ENCODE peak calls at places on chromosomes 1 and 21, in six cellular contexts. One of them, this sample, is unnamed. For H3K27me3 and H3K36me3, the result is how much of the 10 kb centered on the place peaks cover.

GRCh38 chr1:67140460-67140859 is 5.7 kb upstream of the C1orf141 start:
- DNase-seq in psoas muscle: no peak
- DNase-seq in cardiac muscle cell: no peak
- DNase-seq in Peyer's patch: no peak
- DNase-seq in esophagus squamous epithelium: no peak
- DNase-seq in adrenal gland: no peak
- DNase-seq in this sample: no peak

GRCh38 chr1:38623529-38623928 is 236.0 kb downstream of the RRAGC start:
- DNase-seq in adrenal gland: no peak
- DNase-seq in psoas muscle: no peak
- DNase-seq in cardiac muscle cell: no peak
- DNase-seq in Peyer's patch: no peak
- DNase-seq in esophagus squamous epithelium: no peak
- DNase-seq in this sample: no peak

GRCh38 chr1:181936768-181937581 is 124.5 kb downstream of the ZNF648 start:
- DNase-seq in esophagus squamous epithelium: no peak
- DNase-seq in Peyer's patch: no peak
- DNase-seq in cardiac muscle cell: peak
- DNase-seq in adrenal gland: peak
- DNase-seq in psoas muscle: no peak
- DNase-seq in this sample: no peak

GRCh38 chr1:243801378-243801777 is 48.7 kb downstream of the AKT3 start:
- DNase-seq in psoas muscle: no peak
- DNase-seq in cardiac muscle cell: no peak
- DNase-seq in adrenal gland: no peak
- DNase-seq in esophagus squamous epithelium: no peak
- DNase-seq in Peyer's patch: no peak
- DNase-seq in this sample: no peak

GRCh38 chr1:65717815-65718454 is 74.8 kb upstream of the PDE4B start:
- DNase-seq in Peyer's patch: no peak
- DNase-seq in psoas muscle: no peak
- DNase-seq in cardiac muscle cell: no peak
- DNase-seq in esophagus squamous epithelium: no peak
- DNase-seq in adrenal gland: no peak
- DNase-seq in this sample: no peak

GRCh38 chr1:9482816-9483572 is 56.3 kb upstream of the SLC25A33 start:
- DNase-seq in cardiac muscle cell: peak
- DNase-seq in psoas muscle: no peak
- DNase-seq in esophagus squamous epithelium: no peak
- DNase-seq in adrenal gland: no peak
- DNase-seq in Peyer's patch: no peak
- DNase-seq in this sample: peak

GRCh38 chr1:20823879-20824278 is 36.8 kb upstream of the HP1BP3 start:
- DNase-seq in esophagus squamous epithelium: no peak
- DNase-seq in Peyer's patch: no peak
- DNase-seq in cardiac muscle cell: no peak
- DNase-seq in psoas muscle: no peak
- DNase-seq in adrenal gland: no peak
- DNase-seq in this sample: no peak

GRCh38 chr1:230128569-230129269 is 61.7 kb downstream of the GALNT2 start:
- DNase-seq in psoas muscle: no peak
- DNase-seq in adrenal gland: no peak
- DNase-seq in Peyer's patch: no peak
- DNase-seq in esophagus squamous epithelium: no peak
- DNase-seq in cardiac muscle cell: no peak
- DNase-seq in this sample: no peak

GRCh38 chr21:41112740-41113692 is 54.9 kb upstream of the BACE2 start:
- DNase-seq in cardiac muscle cell: peak
- DNase-seq in Peyer's patch: no peak
- DNase-seq in esophagus squamous epithelium: no peak
- DNase-seq in adrenal gland: no peak
- DNase-seq in psoas muscle: no peak
- DNase-seq in this sample: no peak

GRCh38 chr21:18677632-18678031 is 274.0 kb upstream of the TMPRSS15 start:
- DNase-seq in cardiac muscle cell: no peak
- DNase-seq in Peyer's patch: no peak
- DNase-seq in psoas muscle: no peak
- DNase-seq in esophagus squamous epithelium: no peak
- DNase-seq in adrenal gland: no peak
- DNase-seq in this sample: no peak

GRCh38 chr1:67347688-67348472 is 40.2 kb downstream of the IL12RB2 start:
- DNase-seq in esophagus squamous epithelium: no peak
- DNase-seq in psoas muscle: peak
- DNase-seq in adrenal gland: peak
- DNase-seq in Peyer's patch: no peak
- DNase-seq in cardiac muscle cell: peak
- DNase-seq in this sample: peak

GRCh38 chr1:1399870-1400575 is 888 bp upstream of the CCNL2 start:
- DNase-seq in esophagus squamous epithelium: no peak
- DNase-seq in adrenal gland: peak
- DNase-seq in cardiac muscle cell: no peak
- DNase-seq in Peyer's patch: no peak
- DNase-seq in psoas muscle: no peak
- DNase-seq in this sample: no peak

GRCh38 chr21:17003221-17003620 is 509.6 kb upstream of the CXADR start:
- DNase-seq in Peyer's patch: no peak
- DNase-seq in psoas muscle: no peak
- DNase-seq in esophagus squamous epithelium: no peak
- DNase-seq in cardiac muscle cell: no peak
- DNase-seq in adrenal gland: no peak
- DNase-seq in this sample: no peak

GRCh38 chr21:45479691-45480675 is 62.3 kb downstream of the SLC19A1 start:
- DNase-seq in cardiac muscle cell: no peak
- DNase-seq in Peyer's patch: no peak
- DNase-seq in adrenal gland: no peak
- DNase-seq in psoas muscle: peak
- DNase-seq in esophagus squamous epithelium: no peak
- DNase-seq in this sample: no peak

GRCh38 chr21:28767523-28767922 is 225.2 kb downstream of the LTN1 start:
- DNase-seq in adrenal gland: no peak
- DNase-seq in Peyer's patch: no peak
- DNase-seq in esophagus squamous epithelium: no peak
- DNase-seq in psoas muscle: no peak
- DNase-seq in cardiac muscle cell: no peak
- DNase-seq in this sample: no peak

GRCh38 chr1:243261389-243261788 is 5.5 kb downstream of the SDCCAG8 start:
- DNase-seq in adrenal gland: no peak
- DNase-seq in psoas muscle: no peak
- DNase-seq in Peyer's patch: no peak
- DNase-seq in cardiac muscle cell: no peak
- DNase-seq in esophagus squamous epithelium: no peak
- DNase-seq in this sample: no peak

GRCh38 chr1:169115891-169116585 is 9.5 kb downstream of the ATP1B1 start:
- DNase-seq in esophagus squamous epithelium: peak
- DNase-seq in Peyer's patch: peak
- DNase-seq in cardiac muscle cell: peak
- DNase-seq in psoas muscle: peak
- DNase-seq in adrenal gland: peak
- DNase-seq in this sample: no peak

GRCh38 chr1:145997156-145998023 is 1.0 kb upstream of the TXNIP start:
- DNase-seq in esophagus squamous epithelium: no peak
- DNase-seq in psoas muscle: peak
- DNase-seq in cardiac muscle cell: no peak
- DNase-seq in Peyer's patch: peak
- DNase-seq in adrenal gland: peak
- DNase-seq in this sample: no peak

GRCh38 chr1:207831517-207832327 is 79.2 kb downstream of the CD34 start:
- DNase-seq in Peyer's patch: no peak
- DNase-seq in esophagus squamous epithelium: no peak
- DNase-seq in cardiac muscle cell: no peak
- DNase-seq in adrenal gland: no peak
- DNase-seq in psoas muscle: peak
- DNase-seq in this sample: no peak

GRCh38 chr1:212452323-212453155 is 19.8 kb downstream of the NENF start:
- DNase-seq in adrenal gland: no peak
- DNase-seq in cardiac muscle cell: no peak
- DNase-seq in psoas muscle: peak
- DNase-seq in Peyer's patch: no peak
- DNase-seq in esophagus squamous epithelium: no peak
- DNase-seq in this sample: peak

GRCh38 chr1:180230791-180231505 is 884 bp downstream of the LHX4 start:
- DNase-seq in psoas muscle: no peak
- DNase-seq in adrenal gland: no peak
- DNase-seq in cardiac muscle cell: peak
- DNase-seq in Peyer's patch: peak
- DNase-seq in esophagus squamous epithelium: no peak
- DNase-seq in this sample: no peak

GRCh38 chr1:156540955-156541354 is 31.4 kb downstream of the IQGAP3 start:
- DNase-seq in Peyer's patch: no peak
- DNase-seq in cardiac muscle cell: no peak
- DNase-seq in adrenal gland: no peak
- DNase-seq in esophagus squamous epithelium: no peak
- DNase-seq in psoas muscle: no peak
- DNase-seq in this sample: no peak

GRCh38 chr1:156537027-156537426 is 35.3 kb downstream of the IQGAP3 start:
- DNase-seq in esophagus squamous epithelium: no peak
- DNase-seq in adrenal gland: no peak
- DNase-seq in cardiac muscle cell: no peak
- DNase-seq in psoas muscle: no peak
- DNase-seq in Peyer's patch: no peak
- DNase-seq in this sample: no peak

GRCh38 chr1:156539824-156540223 is 32.5 kb downstream of the IQGAP3 start:
- DNase-seq in adrenal gland: no peak
- DNase-seq in psoas muscle: no peak
- DNase-seq in cardiac muscle cell: no peak
- DNase-seq in esophagus squamous epithelium: no peak
- DNase-seq in Peyer's patch: no peak
- DNase-seq in this sample: no peak

GRCh38 chr1:156543066-156543465 is 29.3 kb downstream of the IQGAP3 start:
- DNase-seq in Peyer's patch: no peak
- DNase-seq in cardiac muscle cell: no peak
- DNase-seq in esophagus squamous epithelium: no peak
- DNase-seq in adrenal gland: no peak
- DNase-seq in psoas muscle: no peak
- DNase-seq in this sample: no peak

DNA sequence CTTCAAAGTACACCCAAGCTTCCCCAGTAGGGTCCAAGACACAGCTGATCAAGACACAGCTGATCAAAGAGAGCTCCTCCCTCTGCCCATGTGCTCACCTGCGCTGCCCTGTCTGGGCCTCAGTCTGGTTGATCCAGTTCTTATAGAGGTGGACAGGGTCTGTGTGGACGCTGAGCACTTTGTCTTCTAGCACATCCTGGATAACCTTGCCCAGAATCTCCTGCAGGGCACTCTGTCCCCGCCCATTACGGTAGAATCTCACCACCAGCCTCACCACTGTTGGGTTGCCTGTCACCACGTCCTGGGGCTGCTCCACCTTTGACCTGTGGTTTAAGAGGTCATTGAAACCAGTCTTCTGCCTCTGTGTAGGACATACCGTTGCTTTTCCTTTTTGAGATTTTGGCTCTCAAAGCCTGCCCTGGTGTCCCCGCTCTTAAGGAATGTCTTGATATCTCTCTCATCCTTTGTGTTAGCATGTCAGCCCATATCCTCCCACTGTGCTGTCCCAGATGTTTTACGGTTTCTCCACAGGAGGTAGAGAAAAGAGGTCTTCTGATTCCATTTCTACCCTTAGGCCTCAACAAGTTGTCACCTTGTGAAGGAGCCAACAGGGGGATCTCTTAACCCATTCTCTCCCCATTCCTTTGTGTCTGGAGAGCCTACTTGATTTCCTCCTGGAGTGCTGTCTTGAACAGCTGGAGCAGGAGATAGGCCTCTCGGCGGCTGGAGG is 33.5 kb downstream of the IQGAP3 start:
- DNase-seq in esophagus squamous epithelium: no peak
- DNase-seq in cardiac muscle cell: no peak
- DNase-seq in psoas muscle: no peak
- DNase-seq in Peyer's patch: no peak
- DNase-seq in adrenal gland: no peak
- DNase-seq in this sample: no peak
- H3K27me3 ChIP-seq in esophagus squamous epithelium: under half
- H3K27me3 ChIP-seq in cardiac muscle cell: under half
- H3K27me3 ChIP-seq in psoas muscle: under half
- H3K27me3 ChIP-seq in Peyer's patch: under half
- H3K27me3 ChIP-seq in adrenal gland: under half
- H3K27me3 ChIP-seq in this sample: under half

GRCh38 chr1:160221089-160221488 is 15.9 kb downstream of the PEA15 start:
- DNase-seq in psoas muscle: no peak
- DNase-seq in adrenal gland: no peak
- DNase-seq in esophagus squamous epithelium: no peak
- DNase-seq in cardiac muscle cell: no peak
- DNase-seq in Peyer's patch: no peak
- DNase-seq in this sample: no peak
- H3K36me3 ChIP-seq in psoas muscle: under half
- H3K36me3 ChIP-seq in adrenal gland: half or more
- H3K36me3 ChIP-seq in esophagus squamous epithelium: under half
- H3K36me3 ChIP-seq in cardiac muscle cell: half or more
- H3K36me3 ChIP-seq in Peyer's patch: under half
- H3K36me3 ChIP-seq in this sample: under half

DNA sequence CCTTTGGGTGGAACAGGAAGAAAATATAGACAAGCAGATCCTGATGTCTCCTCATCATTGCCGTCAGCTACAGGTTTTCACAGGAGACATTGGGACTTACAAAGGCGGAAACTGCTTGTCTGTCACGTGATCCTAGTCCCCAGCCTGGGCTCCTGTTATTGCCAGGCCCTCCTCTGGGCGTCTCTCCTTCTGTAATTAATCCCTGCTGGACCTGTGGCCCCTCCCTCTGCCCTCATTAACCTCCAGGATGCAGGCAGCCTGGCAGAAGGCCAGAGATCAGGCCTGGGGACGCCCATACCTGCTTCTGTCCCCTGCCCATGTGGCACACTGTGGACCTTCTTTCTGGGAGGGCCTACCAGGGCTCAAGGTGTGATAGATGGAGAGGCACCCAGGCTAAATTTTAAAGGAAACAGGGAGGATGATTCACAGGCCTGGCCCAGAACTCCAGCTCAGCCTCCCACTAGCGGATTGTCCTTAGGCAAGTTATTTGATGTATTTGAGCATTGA is 2.4 kb downstream of the S100A5 start:
- DNase-seq in Peyer's patch: peak
- DNase-seq in adrenal gland: no peak
- DNase-seq in cardiac muscle cell: peak
- DNase-seq in esophagus squamous epithelium: no peak
- DNase-seq in psoas muscle: peak
- DNase-seq in this sample: no peak
- TF ChIP-seq CTCF in Peyer's patch: no peak
- TF ChIP-seq CTCF in adrenal gland: no peak
- TF ChIP-seq CTCF in cardiac muscle cell: no peak
- TF ChIP-seq CTCF in esophagus squamous epithelium: no peak
- TF ChIP-seq CTCF in psoas muscle: no peak
- TF ChIP-seq CTCF in this sample: no peak

GRCh38 chr1:153261793-153262371 is 2.4 kb downstream of the LORICRIN start:
- DNase-seq in esophagus squamous epithelium: no peak
- DNase-seq in adrenal gland: no peak
- DNase-seq in Peyer's patch: no peak
- DNase-seq in psoas muscle: no peak
- DNase-seq in cardiac muscle cell: no peak
- DNase-seq in this sample: no peak
- H3K27me3 ChIP-seq in esophagus squamous epithelium: under half
- H3K27me3 ChIP-seq in adrenal gland: under half
- H3K27me3 ChIP-seq in Peyer's patch: under half
- H3K27me3 ChIP-seq in psoas muscle: under half
- H3K27me3 ChIP-seq in cardiac muscle cell: half or more
- H3K27me3 ChIP-seq in this sample: under half

GRCh38 chr1:43699281-43699680 is 8.1 kb upstream of the ST3GAL3 start:
- DNase-seq in Peyer's patch: no peak
- DNase-seq in cardiac muscle cell: no peak
- DNase-seq in psoas muscle: no peak
- DNase-seq in esophagus squamous epithelium: no peak
- DNase-seq in adrenal gland: no peak
- DNase-seq in this sample: no peak
- H3K36me3 ChIP-seq in Peyer's patch: under half
- H3K36me3 ChIP-seq in cardiac muscle cell: half or more
- H3K36me3 ChIP-seq in psoas muscle: under half
- H3K36me3 ChIP-seq in esophagus squamous epithelium: under half
- H3K36me3 ChIP-seq in adrenal gland: half or more
- H3K36me3 ChIP-seq in this sample: under half

This sample was measured in ovary.